ENCODE peak calls at places on chromosomes 1 and 21, in six cellular contexts. N is HFFc6, P is Calu3, Z is fibroblast of pulmonary artery, K is A549, W is neural progenitor cell. D is an unnamed sample.

GRCh38 chr1:198848649-198849048 is 209.8 kb downstream of the PTPRC start:
- DNase-seq in P (no peak), N (no peak), Z (no peak), W (no peak), K (no peak), D (no peak)

GRCh38 chr1:150005606-150006005 is 4.9 kb downstream of the OTUD7B start:
- DNase-seq in K (no peak), W (no peak), N (no peak), P (no peak), Z (no peak), D (no peak)

GRCh38 chr1:198879711-198880306 is 241.0 kb downstream of the PTPRC start:
- DNase-seq in Z (no peak), K (no peak), N (no peak), P (no peak), W (no peak), D (no peak)

GRCh38 chr1:244052011-244052727 is 1.1 kb downstream of the ZBTB18 start:
- DNase-seq in P (no peak), Z (no peak), K (no peak), W (peak), N (no peak), D (no peak)

GRCh38 chr1:234609528-234610042 is 393 bp downstream of the IRF2BP2 start:
- DNase-seq in W (peak), P (peak), K (no peak), N (no peak), Z (no peak), D (no peak)

GRCh38 chr1:172699111-172699510 is 40.2 kb downstream of the FASLG start:
- DNase-seq in P (no peak), K (no peak), W (no peak), Z (peak), N (peak), D (no peak)

GRCh38 chr1:9181990-9182783 is 52.4 kb upstream of the H6PD start:
- DNase-seq in P (peak), K (no peak), Z (peak), W (peak), N (no peak), D (no peak)

GRCh38 chr1:229714964-229715603 is 89.0 kb downstream of the URB2 start:
- DNase-seq in Z (peak), K (peak), N (peak), P (peak), W (peak), D (no peak)

GRCh38 chr1:230857077-230857476 is 11.2 kb downstream of the C1orf198 start:
- DNase-seq in Z (no peak), K (no peak), P (peak), W (no peak), N (no peak), D (no peak)

GRCh38 chr1:204495078-204495753 is 611 bp upstream of the PIK3C2B start:
- DNase-seq in N (no peak), P (no peak), Z (no peak), K (no peak), W (no peak), D (no peak)

GRCh38 chr1:28329395-28330153 is 734 bp downstream of the MED18 start:
- DNase-seq in K (no peak), P (peak), Z (peak), N (peak), W (peak), D (no peak)

GRCh38 chr1:226738995-226739695 is at the start of gene ITPKB:
- DNase-seq in K (no peak), N (no peak), Z (peak), P (peak), W (peak), D (no peak)

GRCh38 chr1:111469539-111469938 is 4.2 kb upstream of the C1orf162 start:
- DNase-seq in K (no peak), N (no peak), Z (no peak), P (no peak), W (no peak), D (no peak)

GRCh38 chr1:240652554-240652953 is 40.6 kb upstream of the GREM2 start:
- DNase-seq in Z (no peak), N (no peak), W (no peak), K (no peak), P (no peak), D (no peak)

GRCh38 chr21:42316891-42317290 is 1.7 kb upstream of the TFF3 start:
- DNase-seq in P (no peak), N (no peak), W (no peak), K (no peak), Z (no peak), D (no peak)

GRCh38 chr1:174218983-174219382 is 59.7 kb downstream of the RABGAP1L start:
- DNase-seq in P (no peak), K (no peak), N (no peak), Z (no peak), W (no peak), D (no peak)

GRCh38 chr1:162689745-162690671 is 57.7 kb downstream of the DDR2 start:
- DNase-seq in W (no peak), N (peak), Z (no peak), K (no peak), P (no peak), D (no peak)

GRCh38 chr21:39034590-39035536 is 148.4 kb downstream of the PSMG1 start:
- DNase-seq in Z (no peak), W (no peak), P (no peak), N (no peak), K (no peak), D (no peak)

GRCh38 chr1:38018864-38019343 is 6.4 kb downstream of the UTP11 start:
- DNase-seq in K (no peak), N (peak), W (no peak), Z (peak), P (no peak), D (no peak)
- TF ChIP-seq CTCF in K (peak), N (peak), W (peak), Z (peak), P (peak), D (peak)

DNA sequence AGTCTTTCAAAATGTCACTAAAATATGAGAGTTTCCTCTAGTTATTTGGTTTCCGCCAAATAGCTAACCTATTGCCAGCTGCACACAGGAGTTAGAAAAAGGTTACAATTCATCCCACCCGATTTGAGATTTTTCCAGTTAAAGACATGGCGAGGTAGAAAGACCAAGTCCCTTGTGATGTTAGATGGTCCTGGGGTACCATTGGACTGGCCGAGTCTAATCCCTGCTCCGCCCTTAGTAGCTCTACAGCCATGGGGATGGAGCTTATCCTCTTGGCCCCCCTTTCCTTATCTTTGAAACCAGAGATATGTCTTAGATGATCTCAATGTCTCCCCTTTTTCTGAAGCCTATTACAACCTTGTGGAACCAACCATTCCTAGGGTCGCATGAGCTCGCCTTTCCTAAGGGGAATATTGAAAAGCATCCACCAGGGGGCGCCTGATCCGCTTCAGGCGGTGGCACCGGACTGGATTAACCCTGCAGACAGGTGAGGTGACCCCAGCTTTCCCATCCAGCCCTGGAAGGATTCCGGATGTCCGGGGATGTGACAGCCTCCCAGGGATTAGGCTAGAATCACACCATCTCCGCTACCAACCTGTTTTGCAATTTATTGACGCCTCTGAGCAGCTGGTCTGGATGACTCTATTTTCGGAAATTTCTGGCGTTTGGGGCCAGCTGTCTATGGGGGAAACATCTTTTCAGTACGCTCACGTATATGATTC is 68.3 kb upstream of the SIM2 start:
- DNase-seq in P (peak), Z (peak), K (peak), W (peak), N (no peak), D (no peak)
- TF ChIP-seq CTCF in P (peak), Z (peak), K (peak), W (peak), N (peak), D (peak)

GRCh38 chr1:25523512-25523911 is 19.9 kb upstream of the LDLRAP1 start:
- DNase-seq in N (no peak), P (no peak), Z (peak), K (no peak), W (peak), D (no peak)
- TF ChIP-seq CTCF in N (peak), P (no peak), Z (peak), K (no peak), W (peak), D (peak)

DNA sequence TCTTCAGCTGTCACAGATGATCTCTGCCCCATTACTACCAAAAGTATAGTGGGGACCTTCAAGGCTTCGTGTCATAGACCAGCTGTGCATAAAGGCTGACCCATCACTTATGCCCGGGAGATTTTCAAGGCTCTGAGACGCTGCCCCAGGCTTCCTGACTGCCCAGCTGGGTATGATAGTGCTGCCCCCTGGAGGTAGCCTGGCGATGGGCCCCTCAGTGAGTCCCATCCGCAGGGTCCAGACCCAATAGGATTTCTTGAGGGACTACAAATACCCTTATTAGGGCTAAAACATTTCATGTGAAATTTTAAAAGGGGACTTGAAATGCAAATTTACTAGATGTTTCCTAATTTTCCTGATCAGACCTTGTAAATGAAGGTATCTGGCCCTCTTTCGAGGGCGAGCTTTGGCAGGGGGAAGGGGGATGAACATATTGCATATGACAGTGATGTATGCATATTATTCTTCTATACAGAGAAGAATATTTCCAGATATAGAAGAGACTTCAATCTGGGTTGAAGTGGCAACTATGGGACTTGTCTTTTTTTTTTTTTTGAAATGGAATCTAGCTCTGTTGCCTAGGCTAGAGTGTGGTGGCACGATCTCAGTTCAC is 11.7 kb upstream of the FCMR start:
- DNase-seq in Z (no peak), P (peak), K (peak), N (no peak), W (peak), D (no peak)
- TF ChIP-seq CTCF in Z (peak), P (peak), K (peak), N (peak), W (peak), D (peak)

DNA sequence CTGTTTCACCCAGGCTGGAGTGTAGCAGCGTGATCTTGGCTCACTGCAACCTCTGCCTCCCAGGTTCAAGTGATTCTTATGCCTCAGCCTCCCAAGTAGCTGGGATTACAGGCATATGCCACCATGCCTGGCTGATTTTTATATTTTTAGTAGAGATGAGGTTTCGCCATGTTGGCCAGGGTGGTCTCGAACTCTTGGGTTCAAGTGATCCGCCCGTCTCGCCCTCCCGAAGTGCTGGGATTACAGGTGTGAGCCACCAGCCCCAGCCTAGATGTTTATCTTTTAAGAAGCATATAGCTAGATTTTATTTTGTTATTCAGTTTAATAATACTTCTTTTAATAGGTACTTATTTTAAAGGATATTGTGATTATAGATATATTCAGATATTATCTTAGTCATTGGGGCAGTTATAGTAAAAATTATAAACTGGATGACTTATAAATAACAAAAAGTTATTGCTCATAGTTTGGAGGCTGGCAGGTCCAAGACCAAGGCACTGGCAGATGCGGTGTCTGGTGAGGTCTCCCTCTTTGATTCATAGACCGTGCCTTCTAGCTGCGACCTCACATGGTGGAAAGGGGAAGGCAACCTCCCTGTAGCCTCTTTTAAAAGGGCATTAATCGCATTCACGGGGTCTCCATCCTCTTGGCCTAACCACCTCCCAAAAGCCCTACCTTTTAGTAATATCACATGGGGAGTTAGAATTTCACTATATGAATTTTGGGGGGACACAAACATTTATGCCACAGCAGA is 3.1 kb upstream of the KCNE2 start:
- DNase-seq in P (no peak), W (no peak), K (no peak), Z (no peak), N (no peak), D (no peak)
- TF ChIP-seq CTCF in P (no peak), W (no peak), K (no peak), Z (no peak), N (no peak), D (no peak)

GRCh38 chr1:156705918-156706646 is 699 bp upstream of the CRABP2 start:
- DNase-seq in W (peak), Z (no peak), K (peak), P (peak), N (no peak), D (no peak)
- TF ChIP-seq CTCF in W (peak), Z (peak), K (peak), P (peak), N (peak), D (peak)

D was measured in AG09319.